ENCODE peak calls at places on chromosome 10, in eight cellular contexts. C, S, D, J, K, G, F and Z are unnamed samples.

GRCh38 chr10:6528198-6528950 is 51.7 kb downstream of the PRKCQ start:
- DNase-seq in C (no peak), S (no peak), D (no peak), J (no peak), K (no peak), G (no peak), F (no peak), Z (no peak)

GRCh38 chr10:69332278-69333010 is 54.1 kb downstream of the HK1 start:
- DNase-seq in C (no peak), S (no peak), D (no peak), J (no peak), K (no peak), G (no peak), F (no peak), Z (no peak)

GRCh38 chr10:88879754-88880286 is at the start of gene STAMBPL1:
- DNase-seq in C (no peak), S (peak), D (no peak), J (peak), K (no peak), G (no peak), F (no peak), Z (peak)

GRCh38 chr10:33001908-33002492 is 44.0 kb upstream of the ITGB1 start:
- DNase-seq in C (no peak), S (no peak), D (no peak), J (no peak), K (no peak), G (no peak), F (no peak), Z (no peak)

GRCh38 chr10:106615081-106615480 is 549.4 kb downstream of the SORCS1 start:
- DNase-seq in C (no peak), S (no peak), D (no peak), J (no peak), K (no peak), G (no peak), F (no peak), Z (no peak)

GRCh38 chr10:79465341-79465740 is 19.9 kb upstream of the ZCCHC24 start:
- DNase-seq in C (no peak), S (no peak), D (no peak), J (no peak), K (no peak), G (no peak), F (no peak), Z (no peak)

GRCh38 chr10:124064676-124065075 is 28.7 kb downstream of the CHST15 start:
- DNase-seq in C (no peak), S (no peak), D (no peak), J (no peak), K (no peak), G (no peak), F (no peak), Z (peak)

GRCh38 chr10:122338609-122339441 is 35.7 kb upstream of the PLEKHA1 start:
- DNase-seq in C (no peak), S (no peak), D (no peak), J (no peak), K (no peak), G (no peak), F (no peak), Z (no peak)

GRCh38 chr10:89515031-89515841 is 20.2 kb downstream of the SLC16A12 start:
- DNase-seq in C (no peak), S (no peak), D (no peak), J (no peak), K (no peak), G (peak), F (no peak), Z (no peak)

GRCh38 chr10:129759214-129760002 is 204.7 kb downstream of the EBF3 start:
- DNase-seq in C (no peak), S (no peak), D (peak), J (no peak), K (no peak), G (no peak), F (no peak), Z (no peak)

GRCh38 chr10:126247454-126247975 is 140.8 kb downstream of the ADAM12 start:
- DNase-seq in C (no peak), S (no peak), D (peak), J (peak), K (no peak), G (peak), F (no peak), Z (no peak)

GRCh38 chr10:124745678-124746077 is 1.5 kb upstream of the FAM53B start:
- DNase-seq in C (no peak), S (no peak), D (no peak), J (no peak), K (no peak), G (no peak), F (no peak), Z (peak)

GRCh38 chr10:132667613-132668394 is 118.1 kb downstream of the NKX6-2 start:
- DNase-seq in C (no peak), S (no peak), D (no peak), J (peak), K (no peak), G (peak), F (no peak), Z (no peak)

GRCh38 chr10:115948415-115948814 is 324.6 kb downstream of the GFRA1 start:
- DNase-seq in C (no peak), S (no peak), D (no peak), J (no peak), K (no peak), G (no peak), F (no peak), Z (peak)
- TF ChIP-seq CTCF in C (no peak), S (no peak), D (no peak), J (no peak), K (peak), G (peak), F (peak), Z (peak)

GRCh38 chr10:24418532-24418931 is 209.6 kb downstream of the KIAA1217 start:
- DNase-seq in C (no peak), S (no peak), D (no peak), J (no peak), K (no peak), G (no peak), F (no peak), Z (no peak)
- TF ChIP-seq CTCF in C (no peak), S (no peak), D (no peak), J (no peak), K (peak), G (peak), F (peak), Z (no peak)

GRCh38 chr10:52566471-52567246 is 205.9 kb downstream of the MBL2 start:
- DNase-seq in C (no peak), S (no peak), D (no peak), J (no peak), K (no peak), G (peak), F (no peak), Z (peak)

GRCh38 chr10:52570490-52570889 is 202.1 kb downstream of the MBL2 start:
- DNase-seq in C (no peak), S (no peak), D (no peak), J (no peak), K (no peak), G (no peak), F (no peak), Z (no peak)

GRCh38 chr10:52571018-52571417 is 201.6 kb downstream of the MBL2 start:
- DNase-seq in C (no peak), S (no peak), D (no peak), J (no peak), K (no peak), G (no peak), F (no peak), Z (no peak)

GRCh38 chr10:52568309-52568708 is 204.3 kb downstream of the MBL2 start:
- DNase-seq in C (no peak), S (no peak), D (no peak), J (no peak), K (no peak), G (no peak), F (no peak), Z (no peak)

DNA sequence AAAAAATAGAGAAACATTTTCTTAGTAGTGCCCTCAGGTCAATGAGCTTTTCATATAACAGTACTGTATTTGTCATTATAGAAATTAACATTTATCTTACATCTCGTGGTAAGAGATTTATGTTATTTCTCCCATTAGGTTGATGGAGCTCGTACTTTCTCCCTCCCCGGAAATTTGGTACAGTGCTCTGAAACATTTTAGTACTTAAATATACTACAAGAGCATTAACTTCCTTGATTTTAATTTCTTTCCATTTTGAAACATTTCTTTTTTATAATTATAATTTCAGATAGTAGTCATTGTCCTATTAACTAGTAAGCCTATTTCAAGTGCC is 205.4 kb downstream of the MBL2 start:
- DNase-seq in C (no peak), S (no peak), D (no peak), J (no peak), K (no peak), G (no peak), F (no peak), Z (no peak)
- TF ChIP-seq CTCF in C (no peak), S (no peak), D (no peak), J (no peak), K (no peak), G (no peak), F (no peak), Z (no peak)

GRCh38 chr10:62511656-62512055 is 137.5 kb downstream of the ZNF365 start:
- DNase-seq in C (peak), S (no peak), D (no peak), J (no peak), K (no peak), G (no peak), F (no peak), Z (peak)
- TF ChIP-seq CTCF in C (no peak), S (no peak), D (no peak), J (no peak), K (no peak), G (no peak), F (no peak), Z (no peak)

GRCh38 chr10:49744924-49745605 is 17.1 kb downstream of the OGDHL start:
- DNase-seq in C (peak), S (no peak), D (no peak), J (no peak), K (no peak), G (no peak), F (no peak), Z (no peak)
- TF ChIP-seq CTCF in C (no peak), S (no peak), D (no peak), J (no peak), K (peak), G (no peak), F (no peak), Z (no peak)

GRCh38 chr10:1379601-1380000 is 323.4 kb downstream of the WDR37 start:
- DNase-seq in C (no peak), S (no peak), D (peak), J (no peak), K (no peak), G (no peak), F (no peak), Z (no peak)
- TF ChIP-seq CTCF in C (no peak), S (no peak), D (no peak), J (no peak), K (no peak), G (no peak), F (peak), Z (no peak)

DNA sequence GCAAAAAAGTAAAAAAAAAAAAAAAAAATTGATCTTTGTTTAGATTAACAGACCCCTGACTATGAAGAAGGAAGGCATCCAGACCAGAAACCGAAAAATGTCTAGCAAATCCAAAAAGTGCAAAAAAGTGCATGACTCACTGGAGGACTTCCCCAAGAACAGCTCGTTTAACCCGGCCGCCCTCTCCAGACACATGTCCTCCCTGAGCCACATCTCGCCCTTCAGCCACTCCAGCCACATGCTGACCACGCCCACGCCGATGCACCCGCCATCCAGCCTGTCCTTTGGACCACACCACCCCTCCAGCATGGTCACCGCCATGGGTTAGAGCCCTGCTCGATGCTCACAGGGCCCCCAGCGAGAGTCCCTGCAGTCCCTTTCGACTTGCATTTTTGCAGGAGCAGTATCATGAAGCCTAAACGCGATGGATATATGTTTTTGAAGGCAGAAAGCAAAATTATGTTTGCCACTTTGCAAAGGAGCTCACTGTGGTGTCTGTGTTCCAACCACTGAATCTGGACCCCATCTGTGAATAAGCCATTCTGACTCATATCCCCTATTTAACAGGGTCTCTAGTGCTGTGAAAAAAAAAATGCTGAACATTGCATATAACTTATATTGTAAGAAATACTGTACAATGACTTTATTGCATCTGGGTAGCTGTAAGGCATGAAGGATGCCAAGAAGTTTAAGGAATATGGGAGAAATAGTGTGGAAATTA is 19.4 kb downstream of the GATA3 start:
- DNase-seq in C (no peak), S (no peak), D (no peak), J (no peak), K (no peak), G (no peak), F (no peak), Z (no peak)
- TF ChIP-seq CTCF in C (no peak), S (no peak), D (no peak), J (no peak), K (no peak), G (no peak), F (no peak), Z (no peak)

GRCh38 chr10:13956826-13957225 is 370.1 kb downstream of the PRPF18 start:
- DNase-seq in C (no peak), S (no peak), D (peak), J (peak), K (no peak), G (peak), F (peak), Z (no peak)
- TF ChIP-seq CTCF in C (no peak), S (no peak), D (peak), J (peak), K (no peak), G (peak), F (peak), Z (no peak)

GRCh38 chr10:119290301-119291036 is 83.1 kb downstream of the GRK5 start:
- DNase-seq in C (no peak), S (no peak), D (no peak), J (no peak), K (no peak), G (no peak), F (no peak), Z (no peak)
- TF ChIP-seq CTCF in C (no peak), S (no peak), D (no peak), J (no peak), K (peak), G (peak), F (peak), Z (no peak)